ENCODE peak calls at places on chromosome 17, in ten cellular contexts. One of them, this sample, is unnamed.
A peak's percentile ranks its signal among the peaks of the same experiment; 100 is the strongest.

GRCh38 chr17:42284020-42284369 is 4.3 kb upstream of the STAT5A start:
- DNase-seq in iris pigment epithelial cell: no peak
- DNase-seq in aorta: peak; percentile 13
- DNase-seq in neural crest cell: no peak
- DNase-seq in GF-D8: no peak
- DNase-seq in GM19239: no peak
- DNase-seq in stimulated activated CD4-positive, alpha-beta T cell treated with anti-CD3 and anti-CD28 coated beads, Interleukin-2, amount 100 ng/mL, for 48 hours: no peak
- DNase-seq in amniotic stem cell: no peak
- DNase-seq in effector CD4-positive, alpha-beta T cell: no peak
- DNase-seq in bronchial epithelial cell: no peak
- DNase-seq in this sample: no peak

GRCh38 chr17:17433260-17433659 is 43.5 kb upstream of the MED9 start:
- DNase-seq in stimulated activated CD4-positive, alpha-beta T cell treated with anti-CD3 and anti-CD28 coated beads, Interleukin-2, amount 100 ng/mL, for 48 hours: no peak
- DNase-seq in GF-D8: peak; percentile 50
- DNase-seq in amniotic stem cell: no peak
- DNase-seq in effector CD4-positive, alpha-beta T cell: no peak
- DNase-seq in bronchial epithelial cell: no peak
- DNase-seq in aorta: no peak
- DNase-seq in iris pigment epithelial cell: peak; percentile 96
- DNase-seq in neural crest cell: no peak
- DNase-seq in GM19239: no peak
- DNase-seq in this sample: no peak

GRCh38 chr17:59375858-59376257 is 44.4 kb downstream of the YPEL2 start:
- DNase-seq in amniotic stem cell: no peak
- DNase-seq in GM19239: peak; percentile 33
- DNase-seq in neural crest cell: no peak
- DNase-seq in bronchial epithelial cell: no peak
- DNase-seq in effector CD4-positive, alpha-beta T cell: no peak
- DNase-seq in stimulated activated CD4-positive, alpha-beta T cell treated with anti-CD3 and anti-CD28 coated beads, Interleukin-2, amount 100 ng/mL, for 48 hours: no peak
- DNase-seq in iris pigment epithelial cell: peak; percentile 21
- DNase-seq in GF-D8: no peak
- DNase-seq in aorta: no peak
- DNase-seq in this sample: no peak

GRCh38 chr17:12619444-12620199 is 46.1 kb upstream of the MYOCD start:
- DNase-seq in amniotic stem cell: no peak
- DNase-seq in bronchial epithelial cell: peak; percentile 73
- DNase-seq in aorta: no peak
- DNase-seq in iris pigment epithelial cell: peak; percentile 60
- DNase-seq in effector CD4-positive, alpha-beta T cell: no peak
- DNase-seq in GF-D8: no peak
- DNase-seq in neural crest cell: no peak
- DNase-seq in GM19239: no peak
- DNase-seq in stimulated activated CD4-positive, alpha-beta T cell treated with anti-CD3 and anti-CD28 coated beads, Interleukin-2, amount 100 ng/mL, for 48 hours: no peak
- DNase-seq in this sample: no peak

GRCh38 chr17:15081008-15081407 is 184.1 kb downstream of the PMP22 start:
- DNase-seq in GF-D8: no peak
- DNase-seq in aorta: no peak
- DNase-seq in amniotic stem cell: no peak
- DNase-seq in bronchial epithelial cell: no peak
- DNase-seq in effector CD4-positive, alpha-beta T cell: no peak
- DNase-seq in iris pigment epithelial cell: no peak
- DNase-seq in stimulated activated CD4-positive, alpha-beta T cell treated with anti-CD3 and anti-CD28 coated beads, Interleukin-2, amount 100 ng/mL, for 48 hours: no peak
- DNase-seq in GM19239: no peak
- DNase-seq in neural crest cell: no peak
- DNase-seq in this sample: no peak

GRCh38 chr17:13002761-13003453 is 14.9 kb downstream of the ELAC2 start:
- DNase-seq in amniotic stem cell: peak; percentile 33
- DNase-seq in stimulated activated CD4-positive, alpha-beta T cell treated with anti-CD3 and anti-CD28 coated beads, Interleukin-2, amount 100 ng/mL, for 48 hours: peak; percentile 40
- DNase-seq in neural crest cell: peak; percentile 88
- DNase-seq in GM19239: no peak
- DNase-seq in bronchial epithelial cell: peak; percentile 44
- DNase-seq in GF-D8: no peak
- DNase-seq in effector CD4-positive, alpha-beta T cell: peak; percentile 34
- DNase-seq in aorta: peak; percentile 93
- DNase-seq in iris pigment epithelial cell: peak; percentile 61
- DNase-seq in this sample: peak; percentile 17

GRCh38 chr17:42704495-42705494 is 22.5 kb downstream of the CNTNAP1 start:
- DNase-seq in effector CD4-positive, alpha-beta T cell: no peak
- DNase-seq in amniotic stem cell: no peak
- DNase-seq in GF-D8: no peak
- DNase-seq in bronchial epithelial cell: no peak
- DNase-seq in iris pigment epithelial cell: no peak
- DNase-seq in aorta: no peak
- DNase-seq in stimulated activated CD4-positive, alpha-beta T cell treated with anti-CD3 and anti-CD28 coated beads, Interleukin-2, amount 100 ng/mL, for 48 hours: peak; percentile 14
- DNase-seq in neural crest cell: no peak
- DNase-seq in GM19239: no peak
- DNase-seq in this sample: no peak

GRCh38 chr17:79785900-79786810 is 8.2 kb downstream of the CBX2 start:
- DNase-seq in GM19239: no peak
- DNase-seq in iris pigment epithelial cell: no peak
- DNase-seq in neural crest cell: no peak
- DNase-seq in GF-D8: no peak
- DNase-seq in bronchial epithelial cell: no peak
- DNase-seq in aorta: peak; percentile 61
- DNase-seq in stimulated activated CD4-positive, alpha-beta T cell treated with anti-CD3 and anti-CD28 coated beads, Interleukin-2, amount 100 ng/mL, for 48 hours: no peak
- DNase-seq in effector CD4-positive, alpha-beta T cell: no peak
- DNase-seq in amniotic stem cell: no peak
- DNase-seq in this sample: no peak

GRCh38 chr17:73138541-73139138 is 26.2 kb upstream of the SSTR2 start:
- DNase-seq in stimulated activated CD4-positive, alpha-beta T cell treated with anti-CD3 and anti-CD28 coated beads, Interleukin-2, amount 100 ng/mL, for 48 hours: no peak
- DNase-seq in neural crest cell: no peak
- DNase-seq in GF-D8: no peak
- DNase-seq in GM19239: no peak
- DNase-seq in bronchial epithelial cell: no peak
- DNase-seq in aorta: no peak
- DNase-seq in iris pigment epithelial cell: no peak
- DNase-seq in effector CD4-positive, alpha-beta T cell: no peak
- DNase-seq in amniotic stem cell: no peak
- DNase-seq in this sample: no peak

GRCh38 chr17:11797803-11798202 is 199.5 kb downstream of the ZNF18 start:
- DNase-seq in aorta: no peak
- DNase-seq in GF-D8: no peak
- DNase-seq in GM19239: no peak
- DNase-seq in neural crest cell: no peak
- DNase-seq in bronchial epithelial cell: no peak
- DNase-seq in amniotic stem cell: no peak
- DNase-seq in iris pigment epithelial cell: no peak
- DNase-seq in stimulated activated CD4-positive, alpha-beta T cell treated with anti-CD3 and anti-CD28 coated beads, Interleukin-2, amount 100 ng/mL, for 48 hours: no peak
- DNase-seq in effector CD4-positive, alpha-beta T cell: no peak
- DNase-seq in this sample: no peak

GRCh38 chr17:43546317-43547188 is at the start of gene ETV4:
- DNase-seq in effector CD4-positive, alpha-beta T cell: peak; percentile 80
- DNase-seq in iris pigment epithelial cell: peak; percentile 96
- DNase-seq in GM19239: peak; percentile 94
- DNase-seq in aorta: peak; percentile 96
- DNase-seq in bronchial epithelial cell: peak; percentile 80
- DNase-seq in GF-D8: peak; percentile 39
- DNase-seq in stimulated activated CD4-positive, alpha-beta T cell treated with anti-CD3 and anti-CD28 coated beads, Interleukin-2, amount 100 ng/mL, for 48 hours: peak; percentile 94
- DNase-seq in amniotic stem cell: peak; percentile 88
- DNase-seq in neural crest cell: peak; percentile 93
- DNase-seq in this sample: peak; percentile 73

GRCh38 chr17:7673239-7673638 is 14.1 kb downstream of the TP53 start:
- DNase-seq in neural crest cell: peak; percentile 45
- DNase-seq in GM19239: no peak
- DNase-seq in GF-D8: no peak
- DNase-seq in stimulated activated CD4-positive, alpha-beta T cell treated with anti-CD3 and anti-CD28 coated beads, Interleukin-2, amount 100 ng/mL, for 48 hours: peak; percentile 50
- DNase-seq in iris pigment epithelial cell: no peak
- DNase-seq in aorta: no peak
- DNase-seq in effector CD4-positive, alpha-beta T cell: no peak
- DNase-seq in bronchial epithelial cell: no peak
- DNase-seq in amniotic stem cell: no peak
- DNase-seq in this sample: no peak

GRCh38 chr17:77508047-77508715 is 367.4 kb downstream of the SEC14L1 start:
- DNase-seq in amniotic stem cell: no peak
- DNase-seq in bronchial epithelial cell: peak; percentile 79
- DNase-seq in neural crest cell: no peak
- DNase-seq in aorta: peak; percentile 36
- DNase-seq in stimulated activated CD4-positive, alpha-beta T cell treated with anti-CD3 and anti-CD28 coated beads, Interleukin-2, amount 100 ng/mL, for 48 hours: no peak
- DNase-seq in GM19239: no peak
- DNase-seq in iris pigment epithelial cell: peak; percentile 17
- DNase-seq in GF-D8: no peak
- DNase-seq in effector CD4-positive, alpha-beta T cell: no peak
- DNase-seq in this sample: no peak

GRCh38 chr17:81429813-81430510 is 34.7 kb downstream of the BAHCC1 start:
- DNase-seq in effector CD4-positive, alpha-beta T cell: no peak
- DNase-seq in iris pigment epithelial cell: no peak
- DNase-seq in GF-D8: peak; percentile 41
- DNase-seq in amniotic stem cell: no peak
- DNase-seq in GM19239: no peak
- DNase-seq in neural crest cell: peak; percentile 54
- DNase-seq in bronchial epithelial cell: no peak
- DNase-seq in stimulated activated CD4-positive, alpha-beta T cell treated with anti-CD3 and anti-CD28 coated beads, Interleukin-2, amount 100 ng/mL, for 48 hours: no peak
- DNase-seq in aorta: no peak
- DNase-seq in this sample: peak; percentile 82

GRCh38 chr17:64357191-64357981 is 33.3 kb downstream of the PECAM1 start:
- DNase-seq in iris pigment epithelial cell: peak; percentile 98
- DNase-seq in GF-D8: no peak
- DNase-seq in stimulated activated CD4-positive, alpha-beta T cell treated with anti-CD3 and anti-CD28 coated beads, Interleukin-2, amount 100 ng/mL, for 48 hours: no peak
- DNase-seq in neural crest cell: no peak
- DNase-seq in aorta: peak; percentile 76
- DNase-seq in GM19239: no peak
- DNase-seq in bronchial epithelial cell: peak; percentile 24
- DNase-seq in effector CD4-positive, alpha-beta T cell: no peak
- DNase-seq in amniotic stem cell: peak; percentile 39
- DNase-seq in this sample: peak; percentile 76

GRCh38 chr17:7886227-7887037 is 2.2 kb upstream of the CHD3 start:
- DNase-seq in iris pigment epithelial cell: no peak
- DNase-seq in bronchial epithelial cell: peak; percentile 23
- DNase-seq in effector CD4-positive, alpha-beta T cell: peak; percentile 63
- DNase-seq in aorta: no peak
- DNase-seq in amniotic stem cell: no peak
- DNase-seq in GM19239: peak; percentile 40
- DNase-seq in stimulated activated CD4-positive, alpha-beta T cell treated with anti-CD3 and anti-CD28 coated beads, Interleukin-2, amount 100 ng/mL, for 48 hours: peak; percentile 35
- DNase-seq in GF-D8: no peak
- DNase-seq in neural crest cell: peak; percentile 22
- DNase-seq in this sample: no peak

GRCh38 chr17:65785109-65785508 is 223.7 kb upstream of the AXIN2 start:
- DNase-seq in neural crest cell: no peak
- DNase-seq in aorta: no peak
- DNase-seq in GF-D8: peak; percentile 8
- DNase-seq in effector CD4-positive, alpha-beta T cell: no peak
- DNase-seq in amniotic stem cell: peak; percentile 80
- DNase-seq in stimulated activated CD4-positive, alpha-beta T cell treated with anti-CD3 and anti-CD28 coated beads, Interleukin-2, amount 100 ng/mL, for 48 hours: no peak
- DNase-seq in bronchial epithelial cell: peak; percentile 94
- DNase-seq in iris pigment epithelial cell: peak; percentile 96
- DNase-seq in GM19239: no peak
- DNase-seq in this sample: peak; percentile 67

GRCh38 chr17:81513669-81514484 is 1.3 kb upstream of the ACTG1 start:
- DNase-seq in iris pigment epithelial cell: peak; percentile 87
- DNase-seq in GM19239: no peak
- DNase-seq in GF-D8: peak; percentile 26
- DNase-seq in stimulated activated CD4-positive, alpha-beta T cell treated with anti-CD3 and anti-CD28 coated beads, Interleukin-2, amount 100 ng/mL, for 48 hours: no peak
- DNase-seq in neural crest cell: peak; percentile 60
- DNase-seq in amniotic stem cell: peak; percentile 62
- DNase-seq in bronchial epithelial cell: peak; percentile 38
- DNase-seq in effector CD4-positive, alpha-beta T cell: no peak
- DNase-seq in aorta: peak; percentile 91
- DNase-seq in this sample: no peak

This sample was measured in brain pericyte.